ENCODE peak calls at places on chromosomes 2 and 18, in six cellular contexts. L is cardiac fibroblast, E is fibroblast of the aortic adventitia, S is kidney epithelial cell, H is IMR-90, I is AG04449. J is an unnamed sample.
A peak's percentile ranks its signal among the peaks of the same experiment; 100 is the strongest.

GRCh38 chr18:42392416-42392815 is 437.4 kb downstream of the PIK3C3 start:
- DNase-seq in H (no peak), I (no peak), E (peak; percentile 8), L (no peak), S (no peak), J (no peak)

GRCh38 chr2:731711-732110 is 54.5 kb upstream of the TMEM18 start:
- DNase-seq in L (no peak), S (no peak), E (no peak), I (no peak), H (no peak), J (no peak)

GRCh38 chr2:23123686-23124085 is 261.3 kb upstream of the KLHL29 start:
- DNase-seq in I (no peak), H (no peak), E (no peak), S (no peak), L (no peak), J (no peak)

GRCh38 chr2:205193829-205194228 is 488.5 kb upstream of the NRP2 start:
- DNase-seq in S (no peak), H (no peak), E (no peak), L (no peak), I (no peak), J (no peak)

GRCh38 chr2:190746971-190747761 is 98.3 kb downstream of the NAB1 start:
- DNase-seq in E (peak; percentile 81), H (peak; percentile 59), S (no peak), I (peak; percentile 16), L (peak; percentile 82), J (no peak)

GRCh38 chr2:714005-714741 is 37.0 kb upstream of the TMEM18 start:
- DNase-seq in S (peak; percentile 35), I (no peak), E (peak; percentile 50), L (peak; percentile 59), H (peak; percentile 54), J (peak; percentile 20)

GRCh38 chr2:61520261-61520660 is 17.9 kb downstream of the XPO1 start:
- DNase-seq in E (no peak), H (no peak), I (no peak), L (no peak), S (no peak), J (peak; percentile 67)

GRCh38 chr2:84481702-84482101 is 22.6 kb upstream of the SUCLG1 start:
- DNase-seq in I (no peak), E (peak; percentile 77), H (peak; percentile 77), S (peak; percentile 31), L (peak; percentile 52), J (peak; percentile 41)

GRCh38 chr18:36405611-36406010 is 108.1 kb downstream of the FHOD3 start:
- DNase-seq in S (no peak), E (no peak), H (peak; percentile 16), L (no peak), I (no peak), J (no peak)

GRCh38 chr18:3605562-3606443 is 155.8 kb downstream of the TGIF1 start:
- DNase-seq in E (peak; percentile 81), H (peak; percentile 62), S (no peak), I (no peak), L (peak; percentile 70), J (no peak)
- H3K4me3 ChIP-seq in E (peak overlapping the region; percentile 67), H (peak overlapping the region; percentile 49), S (peak overlapping the region; percentile 41), I (peak overlapping the region; percentile 56), L (no peak overlapping the region), J (no peak overlapping the region)

GRCh38 chr18:69484699-69485396 is 84.2 kb downstream of the DOK6 start:
- DNase-seq in H (peak; percentile 81), S (peak; percentile 2), L (no peak), I (no peak), E (peak; percentile 20), J (peak; percentile 28)
- TF ChIP-seq CTCF in H (peak; percentile 54), S (peak; percentile 13), L (peak; percentile 19), I (no peak), E (no peak), J (no peak)

DNA sequence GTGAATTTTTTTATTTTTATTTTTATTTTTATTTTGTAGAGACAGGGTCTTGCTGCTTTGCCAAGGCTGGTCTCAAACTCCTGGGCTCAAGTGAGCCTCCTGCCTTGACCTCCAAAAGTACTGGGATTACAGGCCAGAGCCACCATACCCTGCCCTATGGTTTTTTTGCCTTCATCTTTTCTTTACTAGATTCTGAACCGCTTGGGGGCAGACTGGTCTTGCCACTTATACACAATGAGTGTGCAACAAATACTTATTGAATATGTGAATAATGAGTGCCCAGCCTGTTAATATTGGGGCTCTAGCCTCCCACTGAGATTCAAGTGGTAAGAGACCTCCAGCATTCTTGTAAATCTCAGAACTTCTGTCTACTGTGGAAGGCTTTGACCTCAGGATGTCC is 3.9 kb downstream of the NCK2 start:
- DNase-seq in I (no peak), E (no peak), H (no peak), S (no peak), L (no peak), J (peak; percentile 52)
- H3K4me3 ChIP-seq in I (no peak overlapping the region), E (no peak overlapping the region), H (no peak overlapping the region), S (no peak overlapping the region), L (no peak overlapping the region), J (no peak overlapping the region)

GRCh38 chr2:47266939-47267338 is 111.8 kb upstream of the STPG4 start:
- DNase-seq in E (no peak), I (no peak), L (no peak), H (no peak), S (no peak), J (no peak)
- TF ChIP-seq CTCF in E (no peak), I (no peak), L (no peak), H (no peak), S (no peak), J (no peak)

DNA sequence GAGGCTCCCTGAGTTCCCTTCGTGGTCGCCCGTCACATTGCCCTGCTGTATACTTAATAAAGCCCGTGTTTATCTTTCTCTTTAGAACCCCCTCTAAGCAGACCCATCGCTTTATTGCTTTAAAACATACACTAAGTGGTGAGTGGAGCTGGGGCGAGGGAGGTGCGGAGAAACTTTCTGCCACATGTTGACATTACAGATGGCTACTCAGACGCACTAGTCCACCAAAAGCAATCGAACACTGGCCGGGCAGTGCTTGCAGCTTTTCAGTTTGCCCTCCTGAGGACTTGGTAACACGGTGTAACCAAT is 859 bp upstream of the COLEC12 start:
- DNase-seq in S (no peak), I (no peak), H (no peak), L (no peak), E (no peak), J (no peak)
- H3K4me3 ChIP-seq in S (no peak overlapping the region), I (no peak overlapping the region), H (no peak overlapping the region), L (no peak overlapping the region), E (no peak overlapping the region), J (no peak overlapping the region)

DNA sequence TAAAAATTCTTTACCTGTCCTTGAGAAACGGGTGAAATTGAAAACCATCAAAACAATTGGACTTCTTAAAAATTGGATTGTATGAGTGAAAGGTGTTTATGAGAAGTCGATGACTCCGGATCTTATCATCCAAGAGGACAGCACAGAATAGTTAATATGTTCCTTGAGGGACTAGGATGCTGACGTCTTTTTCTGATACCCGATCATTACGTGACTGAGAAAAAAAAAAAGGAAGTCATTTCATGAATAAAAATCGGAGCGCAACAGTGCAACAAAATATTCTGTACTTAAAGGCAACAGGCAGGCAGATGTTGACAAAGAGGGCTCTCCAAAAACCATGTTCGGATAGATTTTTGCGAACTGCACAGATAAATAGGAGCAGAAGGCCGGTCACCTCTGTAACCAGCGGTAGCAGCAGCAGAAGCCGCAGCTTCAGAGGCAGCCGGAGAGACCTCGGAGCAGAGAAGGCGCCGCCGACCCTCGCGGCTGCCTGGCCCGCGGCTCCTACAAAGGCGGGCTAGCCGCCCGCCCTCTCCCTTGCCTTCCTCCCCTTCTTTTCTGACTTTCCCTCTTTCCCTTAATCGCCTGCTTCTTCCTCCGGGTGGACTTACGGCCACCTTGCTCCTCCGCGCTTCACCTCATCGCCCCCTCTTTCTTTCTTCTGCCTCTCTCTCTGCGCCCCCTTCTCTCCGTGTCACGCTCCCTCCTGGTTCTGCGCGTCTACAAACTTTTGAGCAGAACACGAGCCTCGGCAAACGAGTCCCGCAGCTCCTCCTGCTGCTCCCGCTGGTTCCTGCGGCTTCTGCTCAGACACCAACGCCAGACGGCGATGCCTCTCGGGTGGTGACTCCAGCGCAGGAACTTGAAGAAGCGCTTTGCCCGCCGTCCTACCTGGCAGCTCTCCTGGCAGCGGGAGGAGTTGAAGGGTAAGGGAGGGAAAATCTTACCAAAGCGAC is at the start of gene ADCYAP1:
- DNase-seq in S (no peak), E (peak; percentile 28), H (no peak), I (no peak), L (peak; percentile 25), J (peak; percentile 19)
- TF ChIP-seq CTCF in S (no peak), E (peak; percentile 42), H (no peak), I (no peak), L (no peak), J (no peak)

GRCh38 chr18:658947-659533 is 1.6 kb downstream of the TYMS start:
- DNase-seq in L (no peak), E (no peak), S (no peak), I (no peak), H (no peak), J (no peak)
- H3K4me3 ChIP-seq in L (peak overlapping the region; percentile 83), E (peak overlapping the region; percentile 88), S (peak overlapping the region; percentile 62), I (peak overlapping the region; percentile 89), H (peak overlapping the region; percentile 90), J (peak overlapping the region; percentile 76)

DNA sequence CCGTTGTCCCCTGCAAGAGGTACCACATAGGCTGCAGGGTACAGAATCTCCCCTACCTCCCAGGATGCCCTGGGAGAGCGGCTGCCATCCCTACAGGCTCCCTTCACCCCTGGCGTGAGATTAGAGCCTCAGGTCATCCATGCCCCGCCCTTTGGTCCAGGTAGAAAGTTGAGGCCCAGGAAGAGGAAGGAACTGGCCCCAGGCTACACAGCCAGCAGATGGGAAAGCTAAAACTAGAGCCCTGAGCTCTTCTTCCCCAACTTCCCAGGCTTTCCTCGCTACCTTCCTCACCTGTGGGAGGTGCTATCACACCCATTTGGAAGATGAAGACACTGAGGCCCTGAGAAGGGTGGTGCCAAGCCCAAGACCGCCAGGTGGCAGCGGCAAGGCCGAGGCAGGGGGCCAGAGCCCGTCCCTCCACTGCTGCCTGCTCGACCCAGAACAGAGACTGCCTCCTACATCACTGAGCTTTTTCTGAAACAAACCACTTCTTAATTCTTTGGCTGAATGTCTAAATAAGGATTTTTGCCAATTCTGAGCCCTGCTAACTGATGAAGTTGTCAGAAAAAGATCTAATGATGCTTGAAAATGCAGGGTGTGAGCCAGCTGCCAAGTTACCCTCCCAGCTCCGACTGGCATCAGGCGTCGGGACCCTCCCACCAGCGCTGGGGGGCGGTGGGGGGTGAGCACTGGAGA is 25.7 kb downstream of the CIB4 start:
- DNase-seq in L (peak; percentile 7), E (peak; percentile 5), I (no peak), H (no peak), S (no peak), J (peak; percentile 21)
- TF ChIP-seq CTCF in L (no peak), E (peak; percentile 7), I (no peak), H (no peak), S (no peak), J (no peak)

GRCh38 chr18:55252946-55253345 is 293.7 kb upstream of the CCDC68 start:
- DNase-seq in S (no peak), E (no peak), I (no peak), L (no peak), H (no peak), J (no peak)
- H3K4me3 ChIP-seq in S (no peak overlapping the region), E (no peak overlapping the region), I (no peak overlapping the region), L (no peak overlapping the region), H (no peak overlapping the region), J (no peak overlapping the region)

J was measured in epithelial cell of esophagus.